ENCODE peak calls at places on chromosomes 16 and 17, in ten cellular contexts. K, R, Q, T, B, A, I, E, L and Y are unnamed samples.

GRCh38 chr17:80031691-80032480 is 3.8 kb downstream of the TBC1D16 start:
- DNase-seq in Q (no peak), L (no peak), R (no peak), A (no peak), B (no peak), T (no peak), I (no peak), K (no peak), E (no peak), Y (no peak)

GRCh38 chr16:86448306-86448705 is 62.0 kb upstream of the FOXF1 start:
- DNase-seq in L (no peak), E (no peak), R (no peak), T (no peak), A (no peak), Q (no peak), K (no peak), B (no peak), I (no peak), Y (no peak)

GRCh38 chr16:11836653-11837244 is 14.6 kb downstream of the RSL1D1 start:
- DNase-seq in T (no peak), E (no peak), L (no peak), R (no peak), Q (peak), B (peak), A (no peak), I (peak), K (no peak), Y (no peak)

GRCh38 chr16:74107795-74108610 is 188.6 kb upstream of the PSMD7 start:
- DNase-seq in I (peak), B (peak), E (peak), A (no peak), R (no peak), L (no peak), Q (peak), K (no peak), T (peak), Y (no peak)

GRCh38 chr17:66043419-66043818 is 148.5 kb downstream of the CEP112 start:
- DNase-seq in I (no peak), L (no peak), A (no peak), T (no peak), R (no peak), Q (no peak), B (no peak), E (no peak), K (no peak), Y (no peak)

GRCh38 chr17:28497931-28498330 is 8.2 kb upstream of the FOXN1 start:
- DNase-seq in T (peak), R (no peak), E (no peak), A (no peak), L (no peak), B (no peak), K (no peak), I (no peak), Q (no peak), Y (no peak)

GRCh38 chr17:66717680-66718079 is 117.2 kb upstream of the CACNG5 start:
- DNase-seq in L (no peak), Q (no peak), K (no peak), E (peak), R (no peak), I (no peak), A (no peak), B (no peak), T (no peak), Y (peak)

GRCh38 chr17:3318336-3318735 is 20.2 kb upstream of the OR3A1 start:
- DNase-seq in K (no peak), T (no peak), R (peak), I (no peak), A (no peak), Q (peak), L (no peak), B (no peak), E (no peak), Y (no peak)

GRCh38 chr17:83005639-83006038 is 73.8 kb upstream of the METRNL start:
- DNase-seq in E (no peak), K (no peak), I (no peak), R (no peak), Q (no peak), L (no peak), B (no peak), T (no peak), A (no peak), Y (no peak)

GRCh38 chr17:81809556-81809998 is 5.6 kb downstream of the GCGR start:
- DNase-seq in R (no peak), L (no peak), A (no peak), E (no peak), K (no peak), B (no peak), T (no peak), Q (no peak), I (no peak), Y (no peak)

GRCh38 chr16:23557779-23558330 is 328 bp downstream of the UBFD1 start:
- DNase-seq in T (no peak), I (peak), A (no peak), K (no peak), R (peak), B (no peak), Q (no peak), E (no peak), L (no peak), Y (no peak)

GRCh38 chr16:82524939-82525338 is 101.8 kb upstream of the CDH13 start:
- DNase-seq in K (no peak), T (peak), B (no peak), R (no peak), L (no peak), Q (no peak), I (no peak), E (no peak), A (no peak), Y (no peak)

GRCh38 chr17:41196068-41196467 is 6.4 kb downstream of the KRTAP9-1 start:
- DNase-seq in I (no peak), B (no peak), A (no peak), T (no peak), L (no peak), R (no peak), Q (no peak), K (no peak), E (peak), Y (no peak)

GRCh38 chr16:16150117-16150877 is 73.0 kb downstream of the ABCC6 start:
- DNase-seq in L (peak), T (no peak), Q (no peak), R (peak), A (no peak), E (no peak), B (no peak), I (peak), K (no peak), Y (peak)

GRCh38 chr16:56399492-56399891 is 25.9 kb downstream of the AMFR start:
- DNase-seq in T (no peak), L (no peak), Q (no peak), I (no peak), K (no peak), A (no peak), R (no peak), E (no peak), B (no peak), Y (no peak)

GRCh38 chr16:85084841-85085535 is 27.3 kb downstream of the CIBAR2 start:
- DNase-seq in T (no peak), A (no peak), K (no peak), R (no peak), B (no peak), Q (no peak), E (no peak), L (no peak), I (no peak), Y (no peak)

GRCh38 chr16:2597560-2597902 is 59.7 kb downstream of the PDPK1 start:
- DNase-seq in E (no peak), A (no peak), R (no peak), T (no peak), Q (no peak), I (no peak), K (no peak), B (no peak), L (no peak), Y (no peak)

GRCh38 chr16:68563631-68564366 is 24.7 kb downstream of the ZFP90 start:
- DNase-seq in R (no peak), L (no peak), B (no peak), T (no peak), K (no peak), A (no peak), E (no peak), I (no peak), Q (no peak), Y (no peak)

GRCh38 chr17:37107406-37108083 is 158.8 kb downstream of the AATF start:
- DNase-seq in B (no peak), E (no peak), A (no peak), I (peak), K (no peak), R (peak), Q (no peak), T (no peak), L (peak), Y (peak)

GRCh38 chr17:16342979-16343378 is 10.3 kb downstream of the CENPV start:
- DNase-seq in K (no peak), E (no peak), I (peak), A (no peak), R (no peak), L (no peak), B (no peak), T (no peak), Q (no peak), Y (peak)

GRCh38 chr17:76074390-76075363 is at the start of gene GALR2:
- DNase-seq in A (no peak), Q (no peak), E (peak), T (no peak), L (no peak), I (no peak), K (peak), R (no peak), B (no peak), Y (no peak)

GRCh38 chr16:13337482-13337881 is 436.1 kb downstream of the SHISA9 start:
- DNase-seq in A (no peak), E (no peak), K (no peak), R (no peak), Q (no peak), L (no peak), B (no peak), I (no peak), T (no peak), Y (no peak)

GRCh38 chr16:89002851-89003830 is 26.1 kb upstream of the CBFA2T3 start:
- DNase-seq in R (no peak), E (no peak), I (no peak), Q (no peak), L (no peak), A (no peak), T (no peak), B (no peak), K (no peak), Y (no peak)

GRCh38 chr16:83842755-83843507 is 35.2 kb downstream of the HSBP1 start:
- DNase-seq in L (no peak), Q (no peak), I (no peak), T (no peak), R (peak), A (no peak), K (no peak), B (no peak), E (no peak), Y (no peak)

GRCh38 chr16:590165-590874 is 454 bp downstream of the RAB40C start:
- DNase-seq in K (peak), L (no peak), R (no peak), I (peak), Q (no peak), T (no peak), E (no peak), A (no peak), B (no peak), Y (no peak)

GRCh38 chr17:27578718-27579085 is 52.3 kb upstream of the LGALS9 start:
- DNase-seq in B (no peak), R (no peak), I (no peak), Q (no peak), E (peak), T (no peak), K (no peak), A (no peak), L (no peak), Y (no peak)

GRCh38 chr16:102060-102855 is 24.2 kb downstream of the MPG start:
- DNase-seq in E (no peak), A (no peak), L (peak), T (no peak), K (no peak), I (peak), R (no peak), Q (no peak), B (no peak), Y (no peak)

GRCh38 chr17:61536417-61536955 is 54.5 kb downstream of the NACA2 start:
- DNase-seq in E (peak), A (no peak), T (no peak), I (peak), K (no peak), B (no peak), R (no peak), L (no peak), Q (no peak), Y (no peak)

GRCh38 chr17:78897639-78897996 is 5.4 kb downstream of the CEP295NL start:
- DNase-seq in R (no peak), L (no peak), T (no peak), I (peak), B (no peak), K (no peak), A (no peak), E (no peak), Q (no peak), Y (no peak)